ENCODE peak calls at places on chromosomes 13 and 19, in ten cellular contexts. S is stimulated activated CD4-positive, alpha-beta T cell treated with anti-CD3 and anti-CD28 coated beads, TNF-alpha, amount 100 ng/mL, for 48 hours; D is GDM1; K is HCEC 1CT; F is H4; R is Peyer's patch; C is aorta; U is NCI-H2029 treated with DMSO at 0.1 percent for 48 hours; I is activated CD4-positive, CD25-positive, alpha-beta regulatory T cell; O is ecto neural progenitor cell. X is an unnamed sample.

GRCh38 chr19:39099341-39099740 is 15.2 kb downstream of the ACP7 start:
- DNase-seq in S (no peak), D (no peak), K (no peak), F (no peak), R (no peak), C (no peak), U (no peak), I (no peak), O (no peak), X (no peak)

GRCh38 chr13:98454389-98454881 is 122.5 kb downstream of the STK24 start:
- DNase-seq in S (no peak), D (peak), K (peak), F (no peak), R (no peak), C (no peak), U (peak), I (no peak), O (no peak), X (no peak)

GRCh38 chr13:45007225-45007624 is 17.9 kb downstream of the GPALPP1 start:
- DNase-seq in S (no peak), D (no peak), K (no peak), F (no peak), R (no peak), C (no peak), U (no peak), I (no peak), O (no peak), X (no peak)

GRCh38 chr19:39428309-39429112 is 7.2 kb downstream of the RPS16 start:
- DNase-seq in S (no peak), D (no peak), K (peak), F (no peak), R (no peak), C (peak), U (no peak), I (no peak), O (peak), X (peak)

GRCh38 chr13:20411638-20412342 is 113.9 kb downstream of the CRYL1 start:
- DNase-seq in S (no peak), D (peak), K (no peak), F (no peak), R (peak), C (no peak), U (no peak), I (no peak), O (no peak), X (no peak)

GRCh38 chr19:7552781-7553180 is 17.3 kb downstream of the PNPLA6 start:
- DNase-seq in S (no peak), D (no peak), K (no peak), F (no peak), R (no peak), C (no peak), U (no peak), I (no peak), O (no peak), X (no peak)

GRCh38 chr13:106151056-106151699 is 384.3 kb downstream of the EFNB2 start:
- DNase-seq in S (no peak), D (no peak), K (peak), F (peak), R (peak), C (no peak), U (no peak), I (no peak), O (no peak), X (no peak)

GRCh38 chr13:42181381-42181953 is 90.5 kb upstream of the AKAP11 start:
- DNase-seq in S (no peak), D (no peak), K (no peak), F (no peak), R (no peak), C (no peak), U (no peak), I (no peak), O (no peak), X (no peak)

GRCh38 chr13:99626461-99627082 is 125.3 kb downstream of the TM9SF2 start:
- DNase-seq in S (no peak), D (no peak), K (peak), F (peak), R (no peak), C (no peak), U (no peak), I (no peak), O (no peak), X (no peak)

GRCh38 chr13:45658586-45659235 is 43.2 kb upstream of the ERICH6B start:
- DNase-seq in S (no peak), D (no peak), K (peak), F (no peak), R (no peak), C (no peak), U (no peak), I (no peak), O (no peak), X (no peak)

GRCh38 chr13:100725472-100725871 is 50.9 kb upstream of the TMTC4 start:
- DNase-seq in S (no peak), D (no peak), K (no peak), F (no peak), R (no peak), C (no peak), U (no peak), I (no peak), O (no peak), X (no peak)

GRCh38 chr13:43273362-43273761 is 250.0 kb downstream of the DNAJC15 start:
- DNase-seq in S (no peak), D (no peak), K (no peak), F (no peak), R (no peak), C (no peak), U (no peak), I (no peak), O (no peak), X (no peak)

GRCh38 chr13:30017880-30018279 is 167.5 kb upstream of the UBL3 start:
- DNase-seq in S (no peak), D (no peak), K (no peak), F (no peak), R (no peak), C (no peak), U (no peak), I (no peak), O (peak), X (no peak)

GRCh38 chr19:12580180-12580694 is 29.0 kb upstream of the ZNF564 start:
- DNase-seq in S (no peak), D (no peak), K (peak), F (no peak), R (no peak), C (no peak), U (no peak), I (no peak), O (no peak), X (no peak)

GRCh38 chr19:839146-839872 is 1.5 kb upstream of the PRTN3 start:
- DNase-seq in S (no peak), D (no peak), K (no peak), F (no peak), R (no peak), C (no peak), U (no peak), I (no peak), O (no peak), X (no peak)